ENCODE peak calls at places on chromosomes 16 and 17, in eight cellular contexts. One of them, this sample, is unnamed.

GRCh38 chr17:35684046-35684802 is 47.2 kb upstream of the RASL10B start:
- DNase-seq in cardiac muscle cell: no peak
- DNase-seq in stomach: no peak
- DNase-seq in heart left ventricle: no peak
- DNase-seq in left ventricle myocardium inferior: no peak
- DNase-seq in astrocyte: peak; percentile 88
- DNase-seq in upper lobe of right lung: no peak
- DNase-seq in HCT116: no peak
- DNase-seq in this sample: no peak

GRCh38 chr17:9350083-9350482 is 225.5 kb downstream of the STX8 start:
- DNase-seq in cardiac muscle cell: no peak
- DNase-seq in stomach: no peak
- DNase-seq in heart left ventricle: no peak
- DNase-seq in left ventricle myocardium inferior: no peak
- DNase-seq in astrocyte: peak; percentile 96
- DNase-seq in upper lobe of right lung: no peak
- DNase-seq in HCT116: peak; percentile 8
- DNase-seq in this sample: no peak

GRCh38 chr16:84042879-84043485 is 387 bp upstream of the SLC38A8 start:
- DNase-seq in cardiac muscle cell: peak; percentile 43
- DNase-seq in stomach: no peak
- DNase-seq in heart left ventricle: no peak
- DNase-seq in left ventricle myocardium inferior: no peak
- DNase-seq in astrocyte: no peak
- DNase-seq in upper lobe of right lung: no peak
- DNase-seq in HCT116: no peak
- DNase-seq in this sample: no peak

GRCh38 chr17:45131616-45132301 is 556 bp downstream of the PLCD3 start:
- DNase-seq in cardiac muscle cell: peak; percentile 73
- DNase-seq in stomach: peak; percentile 48
- DNase-seq in heart left ventricle: peak; percentile 55
- DNase-seq in left ventricle myocardium inferior: peak; percentile 53
- DNase-seq in astrocyte: no peak
- DNase-seq in upper lobe of right lung: peak; percentile 80
- DNase-seq in HCT116: no peak
- DNase-seq in this sample: peak; percentile 71

GRCh38 chr17:59377410-59377809 is 46.0 kb downstream of the YPEL2 start:
- DNase-seq in cardiac muscle cell: no peak
- DNase-seq in stomach: no peak
- DNase-seq in heart left ventricle: no peak
- DNase-seq in left ventricle myocardium inferior: no peak
- DNase-seq in astrocyte: peak; percentile 62
- DNase-seq in upper lobe of right lung: no peak
- DNase-seq in HCT116: no peak
- DNase-seq in this sample: peak; percentile 55

GRCh38 chr17:4498461-4499397 is at the start of gene SPNS2:
- DNase-seq in cardiac muscle cell: peak; percentile 84
- DNase-seq in stomach: peak; percentile 83
- DNase-seq in heart left ventricle: peak; percentile 76
- DNase-seq in left ventricle myocardium inferior: peak; percentile 75
- DNase-seq in astrocyte: no peak
- DNase-seq in upper lobe of right lung: peak; percentile 86
- DNase-seq in HCT116: no peak
- DNase-seq in this sample: peak; percentile 86

GRCh38 chr16:87202346-87202745 is 114.8 kb downstream of the C16orf95 start:
- DNase-seq in cardiac muscle cell: no peak
- DNase-seq in stomach: no peak
- DNase-seq in heart left ventricle: no peak
- DNase-seq in left ventricle myocardium inferior: no peak
- DNase-seq in astrocyte: peak; percentile 70
- DNase-seq in upper lobe of right lung: no peak
- DNase-seq in HCT116: no peak
- DNase-seq in this sample: no peak

GRCh38 chr16:7236824-7237410 is 95.7 kb upstream of the RBFOX1 start:
- DNase-seq in cardiac muscle cell: no peak
- DNase-seq in stomach: no peak
- DNase-seq in heart left ventricle: no peak
- DNase-seq in left ventricle myocardium inferior: no peak
- DNase-seq in astrocyte: no peak
- DNase-seq in upper lobe of right lung: no peak
- DNase-seq in HCT116: no peak
- DNase-seq in this sample: no peak

GRCh38 chr17:18187816-18188761 is 4.5 kb downstream of the ALKBH5 start:
- DNase-seq in cardiac muscle cell: no peak
- DNase-seq in stomach: no peak
- DNase-seq in heart left ventricle: peak; percentile 29
- DNase-seq in left ventricle myocardium inferior: peak; percentile 29
- DNase-seq in astrocyte: peak; percentile 52
- DNase-seq in upper lobe of right lung: no peak
- DNase-seq in HCT116: no peak
- DNase-seq in this sample: no peak

GRCh38 chr16:89711601-89712475 is 8.9 kb downstream of the VPS9D1 start:
- DNase-seq in cardiac muscle cell: peak; percentile 71
- DNase-seq in stomach: peak; percentile 63
- DNase-seq in heart left ventricle: no peak
- DNase-seq in left ventricle myocardium inferior: no peak
- DNase-seq in astrocyte: no peak
- DNase-seq in upper lobe of right lung: peak; percentile 78
- DNase-seq in HCT116: peak; percentile 73
- DNase-seq in this sample: peak; percentile 61

GRCh38 chr16:30567991-30568638 is 3.4 kb downstream of the ZNF688 start:
- DNase-seq in cardiac muscle cell: no peak
- DNase-seq in stomach: no peak
- DNase-seq in heart left ventricle: no peak
- DNase-seq in left ventricle myocardium inferior: no peak
- DNase-seq in astrocyte: peak; percentile 51
- DNase-seq in upper lobe of right lung: no peak
- DNase-seq in HCT116: no peak
- DNase-seq in this sample: no peak

GRCh38 chr17:44541884-44542581 is 15.3 kb upstream of the FZD2 start:
- DNase-seq in cardiac muscle cell: no peak
- DNase-seq in stomach: no peak
- DNase-seq in heart left ventricle: no peak
- DNase-seq in left ventricle myocardium inferior: no peak
- DNase-seq in astrocyte: no peak
- DNase-seq in upper lobe of right lung: no peak
- DNase-seq in HCT116: no peak
- DNase-seq in this sample: no peak

GRCh38 chr16:57251352-57251751 is 6.3 kb downstream of the ARL2BP start:
- DNase-seq in cardiac muscle cell: no peak
- DNase-seq in stomach: no peak
- DNase-seq in heart left ventricle: no peak
- DNase-seq in left ventricle myocardium inferior: no peak
- DNase-seq in astrocyte: no peak
- DNase-seq in upper lobe of right lung: no peak
- DNase-seq in HCT116: no peak
- DNase-seq in this sample: no peak

GRCh38 chr16:67169011-67169451 is 1.3 kb upstream of the NOL3 start:
- DNase-seq in cardiac muscle cell: no peak
- DNase-seq in stomach: no peak
- DNase-seq in heart left ventricle: no peak
- DNase-seq in left ventricle myocardium inferior: no peak
- DNase-seq in astrocyte: no peak
- DNase-seq in upper lobe of right lung: no peak
- DNase-seq in HCT116: no peak
- DNase-seq in this sample: no peak

GRCh38 chr16:29007865-29008593 is 23.2 kb downstream of the LAT start:
- DNase-seq in cardiac muscle cell: no peak
- DNase-seq in stomach: no peak
- DNase-seq in heart left ventricle: no peak
- DNase-seq in left ventricle myocardium inferior: no peak
- DNase-seq in astrocyte: peak; percentile 81
- DNase-seq in upper lobe of right lung: no peak
- DNase-seq in HCT116: no peak
- DNase-seq in this sample: no peak

GRCh38 chr16:87836844-87837581 is 32.3 kb downstream of the SLC7A5 start:
- DNase-seq in cardiac muscle cell: no peak
- DNase-seq in stomach: no peak
- DNase-seq in heart left ventricle: no peak
- DNase-seq in left ventricle myocardium inferior: peak; percentile 50
- DNase-seq in astrocyte: no peak
- DNase-seq in upper lobe of right lung: no peak
- DNase-seq in HCT116: no peak
- DNase-seq in this sample: peak; percentile 68

GRCh38 chr16:87688876-87689815 is 76.6 kb downstream of the KLHDC4 start:
- DNase-seq in cardiac muscle cell: no peak
- DNase-seq in stomach: no peak
- DNase-seq in heart left ventricle: no peak
- DNase-seq in left ventricle myocardium inferior: no peak
- DNase-seq in astrocyte: no peak
- DNase-seq in upper lobe of right lung: no peak
- DNase-seq in HCT116: no peak
- DNase-seq in this sample: no peak

GRCh38 chr16:72876221-72876620 is 171.7 kb downstream of the ZFHX3 start:
- DNase-seq in cardiac muscle cell: no peak
- DNase-seq in stomach: peak; percentile 32
- DNase-seq in heart left ventricle: peak; percentile 82
- DNase-seq in left ventricle myocardium inferior: peak; percentile 75
- DNase-seq in astrocyte: peak; percentile 94
- DNase-seq in upper lobe of right lung: peak; percentile 72
- DNase-seq in HCT116: no peak
- DNase-seq in this sample: no peak

GRCh38 chr16:12538667-12539081 is 265.0 kb downstream of the CPPED1 start:
- DNase-seq in cardiac muscle cell: no peak
- DNase-seq in stomach: no peak
- DNase-seq in heart left ventricle: no peak
- DNase-seq in left ventricle myocardium inferior: no peak
- DNase-seq in astrocyte: no peak
- DNase-seq in upper lobe of right lung: no peak
- DNase-seq in HCT116: no peak
- DNase-seq in this sample: no peak

GRCh38 chr16:12271006-12271405 is 294.5 kb downstream of the SNX29 start:
- DNase-seq in cardiac muscle cell: no peak
- DNase-seq in stomach: no peak
- DNase-seq in heart left ventricle: no peak
- DNase-seq in left ventricle myocardium inferior: no peak
- DNase-seq in astrocyte: peak; percentile 34
- DNase-seq in upper lobe of right lung: no peak
- DNase-seq in HCT116: peak; percentile 12
- DNase-seq in this sample: no peak

DNA sequence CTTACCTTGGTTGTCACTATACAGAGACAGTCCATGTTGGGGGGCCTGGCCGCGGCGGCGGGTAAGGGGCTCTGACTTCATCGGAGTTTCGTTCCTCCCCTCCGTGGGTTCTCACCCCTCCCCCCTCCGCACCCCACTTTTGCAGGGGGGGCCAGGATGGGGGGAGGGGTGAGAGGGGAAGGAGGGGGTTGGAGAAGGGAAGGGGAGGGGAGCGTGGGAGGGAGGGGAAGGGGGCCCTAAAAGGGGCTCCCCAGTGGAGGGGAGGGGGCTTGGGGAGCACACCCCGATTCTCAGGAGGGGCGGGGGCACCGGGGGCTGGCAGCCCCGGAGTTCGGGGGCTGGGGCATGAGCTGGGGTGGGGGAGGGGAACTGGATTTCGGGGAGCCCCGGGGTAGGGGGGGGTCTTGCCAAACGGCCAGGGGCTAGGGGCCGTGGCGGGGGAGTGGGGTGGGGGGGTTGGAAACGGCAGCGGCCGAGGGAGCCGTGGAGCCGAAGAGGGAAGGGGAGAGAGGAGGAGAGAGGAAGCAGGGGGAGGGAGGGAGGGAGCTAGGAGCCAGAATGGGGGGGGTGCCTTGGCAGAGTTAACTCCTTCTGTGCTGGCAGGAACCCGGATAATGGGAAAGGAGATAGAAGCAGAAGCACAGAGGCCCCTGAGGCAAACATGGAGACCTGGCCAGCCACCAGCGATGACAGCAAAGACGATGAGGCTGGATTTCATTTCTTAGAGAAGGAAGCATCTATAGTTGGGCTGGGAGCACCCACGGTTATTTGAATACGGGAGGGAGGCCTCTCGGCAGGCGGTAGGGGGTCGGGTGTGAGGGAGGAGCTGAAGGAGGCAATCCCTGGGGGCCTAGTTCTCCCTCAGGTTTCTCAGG is 2.3 kb downstream of the DLG4 start:
- DNase-seq in cardiac muscle cell: peak; percentile 79
- DNase-seq in stomach: peak; percentile 54
- DNase-seq in heart left ventricle: peak; percentile 77
- DNase-seq in left ventricle myocardium inferior: peak; percentile 60
- DNase-seq in astrocyte: peak; percentile 59
- DNase-seq in upper lobe of right lung: peak; percentile 69
- DNase-seq in HCT116: no peak
- DNase-seq in this sample: no peak
- H3K4me1 ChIP-seq in cardiac muscle cell: peaks cover 33% of the 10 kb centered on the region
- H3K4me1 ChIP-seq in stomach: peaks cover 87% of the 10 kb centered on the region
- H3K4me1 ChIP-seq in heart left ventricle: peaks cover 78% of the 10 kb centered on the region
- H3K4me1 ChIP-seq in left ventricle myocardium inferior: peaks cover 85% of the 10 kb centered on the region
- H3K4me1 ChIP-seq in astrocyte: peaks cover 45% of the 10 kb centered on the region
- H3K4me1 ChIP-seq in upper lobe of right lung: peaks cover 59% of the 10 kb centered on the region
- H3K4me1 ChIP-seq in HCT116: peaks cover 14% of the 10 kb centered on the region
- H3K4me1 ChIP-seq in this sample: peaks cover 35% of the 10 kb centered on the region

GRCh38 chr17:14737984-14738651 is 437.2 kb downstream of the HS3ST3B1 start:
- DNase-seq in cardiac muscle cell: no peak
- DNase-seq in stomach: peak; percentile 36
- DNase-seq in heart left ventricle: peak; percentile 14
- DNase-seq in left ventricle myocardium inferior: peak; percentile 24
- DNase-seq in astrocyte: peak; percentile 78
- DNase-seq in upper lobe of right lung: peak; percentile 79
- DNase-seq in HCT116: no peak
- DNase-seq in this sample: peak; percentile 81
- TF ChIP-seq CTCF in cardiac muscle cell: peak; percentile 47
- TF ChIP-seq CTCF in stomach: no peak
- TF ChIP-seq CTCF in heart left ventricle: no peak
- TF ChIP-seq CTCF in left ventricle myocardium inferior: no peak
- TF ChIP-seq CTCF in astrocyte: no peak
- TF ChIP-seq CTCF in upper lobe of right lung: peak; percentile 27
- TF ChIP-seq CTCF in HCT116: no peak
- TF ChIP-seq CTCF in this sample: peak; percentile 53

DNA sequence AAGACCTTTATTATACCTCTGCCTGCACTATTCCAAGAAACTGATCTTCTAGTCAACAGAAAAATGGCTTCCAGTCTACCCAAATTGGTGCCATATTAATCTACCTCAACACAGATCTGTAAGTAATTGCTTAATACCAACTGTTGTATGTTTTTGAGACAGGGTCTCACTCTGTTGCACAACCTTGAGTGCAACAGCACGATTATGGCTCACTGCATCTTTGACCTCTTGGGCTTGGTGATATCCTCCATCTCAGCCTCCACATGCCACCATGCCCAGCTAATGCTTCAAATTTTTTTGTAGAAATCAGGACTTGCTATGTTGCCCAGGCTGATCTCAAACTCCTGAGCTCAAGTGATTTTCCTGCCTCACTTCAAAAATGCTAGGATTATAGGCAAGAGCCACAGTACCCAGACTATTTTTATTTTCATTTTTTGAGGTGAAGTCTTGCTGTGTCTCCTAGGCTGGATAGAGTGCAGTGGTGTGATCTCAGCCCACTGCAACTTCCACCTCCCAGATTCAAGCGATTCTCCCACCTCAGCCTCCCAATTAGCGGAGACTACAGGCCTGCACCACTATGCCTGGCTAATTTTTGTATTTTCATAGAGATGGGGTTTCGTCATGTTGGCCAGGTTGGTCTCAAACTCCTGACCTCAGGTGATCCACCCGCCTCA is 14.4 kb downstream of the NUFIP2 start:
- DNase-seq in cardiac muscle cell: no peak
- DNase-seq in stomach: no peak
- DNase-seq in heart left ventricle: no peak
- DNase-seq in left ventricle myocardium inferior: no peak
- DNase-seq in astrocyte: no peak
- DNase-seq in upper lobe of right lung: no peak
- DNase-seq in HCT116: no peak
- DNase-seq in this sample: no peak
- H3K4me1 ChIP-seq in cardiac muscle cell: no peaks in the 10 kb centered on the region
- H3K4me1 ChIP-seq in stomach: peaks cover 84% of the 10 kb centered on the region
- H3K4me1 ChIP-seq in heart left ventricle: peaks cover 70% of the 10 kb centered on the region
- H3K4me1 ChIP-seq in left ventricle myocardium inferior: peaks cover 77% of the 10 kb centered on the region
- H3K4me1 ChIP-seq in astrocyte: peaks cover 2% of the 10 kb centered on the region
- H3K4me1 ChIP-seq in upper lobe of right lung: peaks cover 35% of the 10 kb centered on the region
- H3K4me1 ChIP-seq in HCT116: no peaks in the 10 kb centered on the region
- H3K4me1 ChIP-seq in this sample: peaks cover 8% of the 10 kb centered on the region

GRCh38 chr16:23827245-23827543 is 8.6 kb upstream of the PRKCB start:
- DNase-seq in cardiac muscle cell: no peak
- DNase-seq in stomach: no peak
- DNase-seq in heart left ventricle: no peak
- DNase-seq in left ventricle myocardium inferior: no peak
- DNase-seq in astrocyte: no peak
- DNase-seq in upper lobe of right lung: no peak
- DNase-seq in HCT116: no peak
- DNase-seq in this sample: no peak
- TF ChIP-seq CTCF in cardiac muscle cell: no peak
- TF ChIP-seq CTCF in stomach: no peak
- TF ChIP-seq CTCF in heart left ventricle: no peak
- TF ChIP-seq CTCF in left ventricle myocardium inferior: no peak
- TF ChIP-seq CTCF in astrocyte: no peak
- TF ChIP-seq CTCF in upper lobe of right lung: no peak
- TF ChIP-seq CTCF in HCT116: no peak
- TF ChIP-seq CTCF in this sample: no peak